ENCODE peak calls at places on chromosomes 13 and 19, in ten cellular contexts. K, Z, X, B, Y, V, W, L, D and Q are unnamed samples.

GRCh38 chr19:1394252-1395193 is 6.8 kb downstream of the GAMT start:
- DNase-seq in K (no peak), Z (no peak), X (no peak), B (no peak), Y (no peak), V (no peak), W (no peak), L (no peak), D (peak), Q (no peak)

GRCh38 chr13:41465215-41465907 is 8.0 kb downstream of the RGCC start:
- DNase-seq in K (peak), Z (peak), X (peak), B (no peak), Y (no peak), V (no peak), W (peak), L (peak), D (no peak), Q (peak)

GRCh38 chr19:50173144-50173543 is 10.1 kb upstream of the IZUMO2 start:
- DNase-seq in K (no peak), Z (no peak), X (no peak), B (peak), Y (no peak), V (no peak), W (no peak), L (no peak), D (no peak), Q (no peak)

GRCh38 chr19:47447470-47448359 is 24.0 kb downstream of the SLC8A2 start:
- DNase-seq in K (no peak), Z (no peak), X (peak), B (peak), Y (peak), V (no peak), W (peak), L (peak), D (peak), Q (no peak)

GRCh38 chr13:84037937-84038464 is 155.7 kb upstream of the SLITRK1 start:
- DNase-seq in K (no peak), Z (no peak), X (no peak), B (no peak), Y (no peak), V (no peak), W (no peak), L (no peak), D (no peak), Q (no peak)

GRCh38 chr19:45771331-45771933 is 2.4 kb upstream of the SIX5 start:
- DNase-seq in K (no peak), Z (no peak), X (no peak), B (no peak), Y (no peak), V (no peak), W (no peak), L (no peak), D (no peak), Q (no peak)

GRCh38 chr19:11091343-11092153 is 2.3 kb downstream of the LDLR start:
- DNase-seq in K (peak), Z (peak), X (peak), B (peak), Y (no peak), V (peak), W (peak), L (peak), D (no peak), Q (peak)

GRCh38 chr13:95784891-95785290 is 108.0 kb downstream of the DNAJC3 start:
- DNase-seq in K (peak), Z (no peak), X (no peak), B (no peak), Y (no peak), V (no peak), W (peak), L (peak), D (no peak), Q (no peak)

GRCh38 chr13:60019119-60019993 is 144.4 kb downstream of the DIAPH3 start:
- DNase-seq in K (no peak), Z (peak), X (no peak), B (no peak), Y (no peak), V (no peak), W (no peak), L (peak), D (no peak), Q (no peak)

GRCh38 chr13:44380404-44381165 is 7.0 kb downstream of the SERP2 start:
- DNase-seq in K (peak), Z (no peak), X (no peak), B (no peak), Y (no peak), V (no peak), W (peak), L (no peak), D (no peak), Q (no peak)

GRCh38 chr13:23350009-23350408 is 83.5 kb downstream of the SACS start:
- DNase-seq in K (no peak), Z (no peak), X (peak), B (peak), Y (no peak), V (no peak), W (no peak), L (no peak), D (no peak), Q (no peak)

GRCh38 chr13:46543307-46543706 is 9.7 kb upstream of the LRCH1 start:
- DNase-seq in K (no peak), Z (no peak), X (no peak), B (no peak), Y (no peak), V (no peak), W (no peak), L (no peak), D (no peak), Q (no peak)

GRCh38 chr19:32675720-32676185 is at the start of gene RGS9BP:
- DNase-seq in K (peak), Z (no peak), X (peak), B (peak), Y (peak), V (peak), W (peak), L (peak), D (peak), Q (no peak)

GRCh38 chr19:6458695-6459355 is 767 bp downstream of the SLC25A23 start:
- DNase-seq in K (no peak), Z (no peak), X (no peak), B (peak), Y (no peak), V (no peak), W (no peak), L (no peak), D (no peak), Q (no peak)
- TF ChIP-seq CTCF in K (no peak), Z (no peak), X (no peak), B (no peak), Y (no peak), V (no peak), W (no peak), L (no peak), D (no peak), Q (no peak)

DNA sequence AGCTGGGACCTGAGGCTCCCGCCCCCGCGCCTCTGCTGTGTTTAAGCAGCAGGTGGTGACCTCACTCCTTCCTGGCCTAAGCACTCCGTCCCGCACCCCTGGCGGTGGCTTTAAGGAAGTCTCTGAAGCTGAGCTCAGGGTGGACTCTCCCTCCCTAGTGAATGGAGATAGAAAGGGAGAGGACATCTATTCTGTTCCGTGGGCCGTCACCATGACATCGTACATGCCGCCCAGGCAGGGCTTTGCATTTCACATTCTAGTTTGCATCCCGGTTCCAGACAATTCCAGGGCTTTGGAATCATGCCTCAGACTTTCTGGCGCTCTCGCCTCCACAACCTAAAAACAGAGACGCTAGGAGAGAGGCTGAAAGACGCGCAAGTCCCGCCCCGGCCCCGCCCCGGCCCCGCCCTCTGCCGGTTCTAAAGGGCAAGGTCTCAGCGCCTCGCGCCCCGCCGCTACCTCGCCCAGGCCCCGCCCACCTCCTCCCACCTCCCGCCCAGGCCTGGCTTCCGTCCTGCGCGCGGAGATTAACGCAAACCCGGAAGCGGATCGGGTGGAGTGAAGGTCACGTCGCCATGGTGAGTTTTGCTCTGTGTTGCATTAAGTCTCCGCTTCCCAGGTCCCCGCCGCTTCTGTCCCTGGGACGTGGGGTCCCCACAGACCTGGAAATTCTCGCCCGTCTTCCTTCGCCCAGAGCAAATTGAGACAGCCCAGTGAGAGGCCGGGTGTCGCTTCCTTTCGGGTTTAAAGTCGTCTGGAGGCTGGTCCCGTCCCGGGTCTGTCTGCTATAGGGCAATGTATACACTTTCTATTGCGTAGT is at the start of gene ZNF808:
- DNase-seq in K (peak), Z (peak), X (peak), B (peak), Y (peak), V (peak), W (peak), L (peak), D (peak), Q (peak)
- TF ChIP-seq CTCF in K (peak), Z (peak), X (peak), B (peak), Y (peak), V (peak), W (peak), L (peak), D (peak), Q (peak)

GRCh38 chr19:18780631-18781030 is 10.5 kb downstream of the COMP start:
- DNase-seq in K (no peak), Z (no peak), X (no peak), B (no peak), Y (no peak), V (no peak), W (no peak), L (no peak), D (no peak), Q (no peak)
- TF ChIP-seq CTCF in K (peak), Z (peak), X (no peak), B (no peak), Y (peak), V (no peak), W (peak), L (no peak), D (peak), Q (peak)

GRCh38 chr13:33796095-33796494 is 21.9 kb upstream of the RFC3 start:
- DNase-seq in K (no peak), Z (no peak), X (no peak), B (no peak), Y (no peak), V (no peak), W (no peak), L (no peak), D (no peak), Q (no peak)
- TF ChIP-seq CTCF in K (no peak), Z (no peak), X (no peak), B (no peak), Y (no peak), V (no peak), W (no peak), L (no peak), D (no peak), Q (no peak)

DNA sequence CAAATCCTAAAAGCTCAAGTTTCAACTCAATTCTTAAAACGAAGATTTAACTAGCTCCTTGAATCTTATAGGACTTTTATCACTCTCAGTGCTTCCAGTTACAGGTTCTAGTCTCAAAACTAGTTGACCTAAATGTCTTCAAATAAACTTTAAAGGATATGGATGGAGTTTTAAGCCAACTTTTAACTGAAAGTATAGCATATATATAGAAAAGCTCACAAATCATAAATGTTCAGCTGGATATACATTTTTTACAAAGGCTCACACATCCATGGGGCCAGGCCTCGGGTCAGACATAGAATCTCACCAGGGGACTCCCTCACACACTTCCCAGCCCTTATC is 47.1 kb upstream of the ARHGEF7 start:
- DNase-seq in K (no peak), Z (no peak), X (no peak), B (no peak), Y (no peak), V (no peak), W (no peak), L (no peak), D (no peak), Q (no peak)
- TF ChIP-seq CTCF in K (peak), Z (no peak), X (no peak), B (no peak), Y (no peak), V (no peak), W (no peak), L (no peak), D (peak), Q (no peak)